ENCODE peak calls at places on chromosomes 12 and 14, in eight cellular contexts. One of them, this sample, is unnamed.

GRCh38 chr12:1820191-1820599 is at the start of gene LRTM2:
- DNase-seq in naive thymus-derived CD8-positive, alpha-beta T cell: no peak
- DNase-seq in thyroid gland: no peak
- DNase-seq in NCI-H2227 treated with DMSO at 0.1 percent for 48 hours: no peak
- DNase-seq in foreskin fibroblast: no peak
- DNase-seq in cerebellar cortex: peak
- DNase-seq in activated T-cell treated with anti-CD3 and anti-CD28 coated beads, Interleukin-2, amount 50 U/mL, for 24 hours: no peak
- DNase-seq in stromal cell of bone marrow: no peak
- DNase-seq in this sample: no peak

GRCh38 chr12:617304-617915 is 45.8 kb downstream of the NINJ2 start:
- DNase-seq in naive thymus-derived CD8-positive, alpha-beta T cell: no peak
- DNase-seq in thyroid gland: no peak
- DNase-seq in NCI-H2227 treated with DMSO at 0.1 percent for 48 hours: no peak
- DNase-seq in foreskin fibroblast: peak
- DNase-seq in cerebellar cortex: no peak
- DNase-seq in activated T-cell treated with anti-CD3 and anti-CD28 coated beads, Interleukin-2, amount 50 U/mL, for 24 hours: peak
- DNase-seq in stromal cell of bone marrow: no peak
- DNase-seq in this sample: peak

GRCh38 chr12:111773801-111774551 is 7.2 kb downstream of the ALDH2 start:
- DNase-seq in naive thymus-derived CD8-positive, alpha-beta T cell: no peak
- DNase-seq in thyroid gland: peak
- DNase-seq in NCI-H2227 treated with DMSO at 0.1 percent for 48 hours: no peak
- DNase-seq in foreskin fibroblast: peak
- DNase-seq in cerebellar cortex: no peak
- DNase-seq in activated T-cell treated with anti-CD3 and anti-CD28 coated beads, Interleukin-2, amount 50 U/mL, for 24 hours: no peak
- DNase-seq in stromal cell of bone marrow: peak
- DNase-seq in this sample: peak

GRCh38 chr14:74706101-74706500 is 6.8 kb downstream of the AREL1 start:
- DNase-seq in naive thymus-derived CD8-positive, alpha-beta T cell: no peak
- DNase-seq in thyroid gland: peak
- DNase-seq in NCI-H2227 treated with DMSO at 0.1 percent for 48 hours: no peak
- DNase-seq in foreskin fibroblast: no peak
- DNase-seq in cerebellar cortex: no peak
- DNase-seq in activated T-cell treated with anti-CD3 and anti-CD28 coated beads, Interleukin-2, amount 50 U/mL, for 24 hours: no peak
- DNase-seq in stromal cell of bone marrow: no peak
- DNase-seq in this sample: no peak

GRCh38 chr14:65560340-65561027 is 148.0 kb downstream of the FUT8 start:
- DNase-seq in naive thymus-derived CD8-positive, alpha-beta T cell: no peak
- DNase-seq in thyroid gland: no peak
- DNase-seq in NCI-H2227 treated with DMSO at 0.1 percent for 48 hours: peak
- DNase-seq in foreskin fibroblast: no peak
- DNase-seq in cerebellar cortex: no peak
- DNase-seq in activated T-cell treated with anti-CD3 and anti-CD28 coated beads, Interleukin-2, amount 50 U/mL, for 24 hours: no peak
- DNase-seq in stromal cell of bone marrow: peak
- DNase-seq in this sample: no peak

GRCh38 chr12:86117711-86118110 is 138.5 kb downstream of the MGAT4C start:
- DNase-seq in naive thymus-derived CD8-positive, alpha-beta T cell: no peak
- DNase-seq in thyroid gland: no peak
- DNase-seq in NCI-H2227 treated with DMSO at 0.1 percent for 48 hours: no peak
- DNase-seq in foreskin fibroblast: peak
- DNase-seq in cerebellar cortex: no peak
- DNase-seq in activated T-cell treated with anti-CD3 and anti-CD28 coated beads, Interleukin-2, amount 50 U/mL, for 24 hours: no peak
- DNase-seq in stromal cell of bone marrow: peak
- DNase-seq in this sample: peak

GRCh38 chr14:106327234-106327633 is 800.9 kb downstream of the TMEM121 start:
- DNase-seq in naive thymus-derived CD8-positive, alpha-beta T cell: no peak
- DNase-seq in thyroid gland: no peak
- DNase-seq in NCI-H2227 treated with DMSO at 0.1 percent for 48 hours: no peak
- DNase-seq in foreskin fibroblast: no peak
- DNase-seq in cerebellar cortex: no peak
- DNase-seq in activated T-cell treated with anti-CD3 and anti-CD28 coated beads, Interleukin-2, amount 50 U/mL, for 24 hours: no peak
- DNase-seq in stromal cell of bone marrow: no peak
- DNase-seq in this sample: no peak

GRCh38 chr12:100493371-100494012 is 19.8 kb downstream of the NR1H4 start:
- DNase-seq in naive thymus-derived CD8-positive, alpha-beta T cell: no peak
- DNase-seq in thyroid gland: no peak
- DNase-seq in NCI-H2227 treated with DMSO at 0.1 percent for 48 hours: no peak
- DNase-seq in foreskin fibroblast: no peak
- DNase-seq in cerebellar cortex: no peak
- DNase-seq in activated T-cell treated with anti-CD3 and anti-CD28 coated beads, Interleukin-2, amount 50 U/mL, for 24 hours: no peak
- DNase-seq in stromal cell of bone marrow: no peak
- DNase-seq in this sample: no peak

GRCh38 chr14:21729703-21730212 is 56.1 kb upstream of the OR4E1 start:
- DNase-seq in naive thymus-derived CD8-positive, alpha-beta T cell: no peak
- DNase-seq in thyroid gland: no peak
- DNase-seq in NCI-H2227 treated with DMSO at 0.1 percent for 48 hours: no peak
- DNase-seq in foreskin fibroblast: no peak
- DNase-seq in cerebellar cortex: no peak
- DNase-seq in activated T-cell treated with anti-CD3 and anti-CD28 coated beads, Interleukin-2, amount 50 U/mL, for 24 hours: no peak
- DNase-seq in stromal cell of bone marrow: no peak
- DNase-seq in this sample: no peak

GRCh38 chr14:24965934-24966593 is 83.9 kb downstream of the STXBP6 start:
- DNase-seq in naive thymus-derived CD8-positive, alpha-beta T cell: no peak
- DNase-seq in thyroid gland: peak
- DNase-seq in NCI-H2227 treated with DMSO at 0.1 percent for 48 hours: no peak
- DNase-seq in foreskin fibroblast: peak
- DNase-seq in cerebellar cortex: no peak
- DNase-seq in activated T-cell treated with anti-CD3 and anti-CD28 coated beads, Interleukin-2, amount 50 U/mL, for 24 hours: no peak
- DNase-seq in stromal cell of bone marrow: peak
- DNase-seq in this sample: peak

GRCh38 chr14:93024493-93024892 is 91.2 kb downstream of the ITPK1 start:
- DNase-seq in naive thymus-derived CD8-positive, alpha-beta T cell: no peak
- DNase-seq in thyroid gland: no peak
- DNase-seq in NCI-H2227 treated with DMSO at 0.1 percent for 48 hours: no peak
- DNase-seq in foreskin fibroblast: no peak
- DNase-seq in cerebellar cortex: no peak
- DNase-seq in activated T-cell treated with anti-CD3 and anti-CD28 coated beads, Interleukin-2, amount 50 U/mL, for 24 hours: no peak
- DNase-seq in stromal cell of bone marrow: no peak
- DNase-seq in this sample: no peak

GRCh38 chr12:53274445-53274844 is 6.3 kb downstream of the ESPL1 start:
- DNase-seq in naive thymus-derived CD8-positive, alpha-beta T cell: no peak
- DNase-seq in thyroid gland: no peak
- DNase-seq in NCI-H2227 treated with DMSO at 0.1 percent for 48 hours: no peak
- DNase-seq in foreskin fibroblast: no peak
- DNase-seq in cerebellar cortex: no peak
- DNase-seq in activated T-cell treated with anti-CD3 and anti-CD28 coated beads, Interleukin-2, amount 50 U/mL, for 24 hours: no peak
- DNase-seq in stromal cell of bone marrow: no peak
- DNase-seq in this sample: no peak

GRCh38 chr12:39235990-39236767 is 206.7 kb downstream of the KIF21A start:
- DNase-seq in naive thymus-derived CD8-positive, alpha-beta T cell: no peak
- DNase-seq in thyroid gland: no peak
- DNase-seq in NCI-H2227 treated with DMSO at 0.1 percent for 48 hours: no peak
- DNase-seq in foreskin fibroblast: no peak
- DNase-seq in cerebellar cortex: no peak
- DNase-seq in activated T-cell treated with anti-CD3 and anti-CD28 coated beads, Interleukin-2, amount 50 U/mL, for 24 hours: no peak
- DNase-seq in stromal cell of bone marrow: no peak
- DNase-seq in this sample: no peak

GRCh38 chr12:21568115-21568514 is 36.5 kb downstream of the GYS2 start:
- DNase-seq in naive thymus-derived CD8-positive, alpha-beta T cell: no peak
- DNase-seq in thyroid gland: no peak
- DNase-seq in NCI-H2227 treated with DMSO at 0.1 percent for 48 hours: no peak
- DNase-seq in foreskin fibroblast: no peak
- DNase-seq in cerebellar cortex: no peak
- DNase-seq in activated T-cell treated with anti-CD3 and anti-CD28 coated beads, Interleukin-2, amount 50 U/mL, for 24 hours: no peak
- DNase-seq in stromal cell of bone marrow: no peak
- DNase-seq in this sample: no peak

GRCh38 chr14:32620303-32620702 is 291.2 kb downstream of the AKAP6 start:
- DNase-seq in naive thymus-derived CD8-positive, alpha-beta T cell: no peak
- DNase-seq in thyroid gland: no peak
- DNase-seq in NCI-H2227 treated with DMSO at 0.1 percent for 48 hours: no peak
- DNase-seq in foreskin fibroblast: peak
- DNase-seq in cerebellar cortex: no peak
- DNase-seq in activated T-cell treated with anti-CD3 and anti-CD28 coated beads, Interleukin-2, amount 50 U/mL, for 24 hours: no peak
- DNase-seq in stromal cell of bone marrow: no peak
- DNase-seq in this sample: peak

GRCh38 chr12:2958432-2959193 is 584 bp upstream of the TEAD4 start:
- DNase-seq in naive thymus-derived CD8-positive, alpha-beta T cell: no peak
- DNase-seq in thyroid gland: peak
- DNase-seq in NCI-H2227 treated with DMSO at 0.1 percent for 48 hours: peak
- DNase-seq in foreskin fibroblast: peak
- DNase-seq in cerebellar cortex: peak
- DNase-seq in activated T-cell treated with anti-CD3 and anti-CD28 coated beads, Interleukin-2, amount 50 U/mL, for 24 hours: peak
- DNase-seq in stromal cell of bone marrow: no peak
- DNase-seq in this sample: no peak

GRCh38 chr12:33296529-33296928 is 143.1 kb downstream of the SYT10 start:
- DNase-seq in naive thymus-derived CD8-positive, alpha-beta T cell: no peak
- DNase-seq in thyroid gland: no peak
- DNase-seq in NCI-H2227 treated with DMSO at 0.1 percent for 48 hours: no peak
- DNase-seq in foreskin fibroblast: no peak
- DNase-seq in cerebellar cortex: no peak
- DNase-seq in activated T-cell treated with anti-CD3 and anti-CD28 coated beads, Interleukin-2, amount 50 U/mL, for 24 hours: no peak
- DNase-seq in stromal cell of bone marrow: no peak
- DNase-seq in this sample: no peak

GRCh38 chr12:105226219-105226618 is 9.8 kb downstream of the APPL2 start:
- DNase-seq in naive thymus-derived CD8-positive, alpha-beta T cell: no peak
- DNase-seq in thyroid gland: no peak
- DNase-seq in NCI-H2227 treated with DMSO at 0.1 percent for 48 hours: no peak
- DNase-seq in foreskin fibroblast: peak
- DNase-seq in cerebellar cortex: peak
- DNase-seq in activated T-cell treated with anti-CD3 and anti-CD28 coated beads, Interleukin-2, amount 50 U/mL, for 24 hours: no peak
- DNase-seq in stromal cell of bone marrow: peak
- DNase-seq in this sample: peak

GRCh38 chr12:663293-663871 is at the start of gene NINJ2:
- DNase-seq in naive thymus-derived CD8-positive, alpha-beta T cell: no peak
- DNase-seq in thyroid gland: no peak
- DNase-seq in NCI-H2227 treated with DMSO at 0.1 percent for 48 hours: no peak
- DNase-seq in foreskin fibroblast: peak
- DNase-seq in cerebellar cortex: no peak
- DNase-seq in activated T-cell treated with anti-CD3 and anti-CD28 coated beads, Interleukin-2, amount 50 U/mL, for 24 hours: peak
- DNase-seq in stromal cell of bone marrow: no peak
- DNase-seq in this sample: no peak

GRCh38 chr12:14278294-14278953 is 87.1 kb upstream of the ATF7IP start:
- DNase-seq in naive thymus-derived CD8-positive, alpha-beta T cell: no peak
- DNase-seq in thyroid gland: no peak
- DNase-seq in NCI-H2227 treated with DMSO at 0.1 percent for 48 hours: no peak
- DNase-seq in foreskin fibroblast: no peak
- DNase-seq in cerebellar cortex: no peak
- DNase-seq in activated T-cell treated with anti-CD3 and anti-CD28 coated beads, Interleukin-2, amount 50 U/mL, for 24 hours: no peak
- DNase-seq in stromal cell of bone marrow: no peak
- DNase-seq in this sample: no peak

GRCh38 chr14:64726585-64726890 is 22.3 kb downstream of the PLEKHG3 start:
- DNase-seq in naive thymus-derived CD8-positive, alpha-beta T cell: no peak
- DNase-seq in thyroid gland: no peak
- DNase-seq in NCI-H2227 treated with DMSO at 0.1 percent for 48 hours: no peak
- DNase-seq in foreskin fibroblast: no peak
- DNase-seq in cerebellar cortex: no peak
- DNase-seq in activated T-cell treated with anti-CD3 and anti-CD28 coated beads, Interleukin-2, amount 50 U/mL, for 24 hours: peak
- DNase-seq in stromal cell of bone marrow: no peak
- DNase-seq in this sample: no peak

This sample was measured in skeletal muscle cell.